ENCODE peak calls at places on chromosomes 1 and 21, in ten cellular contexts. C is pancreas, I is prostate gland, P is RWPE2, F is hepatocyte, L is cardiac muscle cell, V is right atrium auricular region, U is heart right ventricle, J is body of pancreas, O is heart left ventricle. X is an unnamed sample.

GRCh38 chr1:205226868-205227583 is 720 bp upstream of the TMCC2 start:
- DNase-seq in I (no peak), F (no peak), C (no peak), P (no peak), V (no peak), J (no peak), L (peak; percentile 48), O (no peak), U (no peak), X (no peak)

GRCh38 chr1:50368179-50369007 is 54.9 kb downstream of the DMRTA2 start:
- DNase-seq in U (peak; percentile 18), C (peak; percentile 80), O (no peak), F (peak; percentile 63), I (peak; percentile 20), V (no peak), L (peak; percentile 33), J (peak; percentile 63), P (no peak), X (no peak)

GRCh38 chr1:28249013-28249870 is 10.1 kb upstream of the SESN2 start:
- DNase-seq in V (no peak), C (peak; percentile 71), O (peak; percentile 78), P (no peak), J (peak; percentile 83), F (peak; percentile 63), I (peak; percentile 22), L (peak; percentile 77), U (peak; percentile 60), X (no peak)

GRCh38 chr1:186842547-186842946 is 13.8 kb downstream of the PLA2G4A start:
- DNase-seq in I (no peak), F (no peak), U (no peak), J (no peak), P (no peak), V (no peak), L (no peak), O (no peak), C (no peak), X (no peak)

GRCh38 chr1:210505601-210506564 is 177.2 kb downstream of the HHAT start:
- DNase-seq in U (peak; percentile 18), F (no peak), L (no peak), P (no peak), V (no peak), J (no peak), C (no peak), O (peak; percentile 25), I (no peak), X (no peak)

GRCh38 chr1:24981632-24982007 is 51.5 kb upstream of the RUNX3 start:
- DNase-seq in O (no peak), U (no peak), J (no peak), C (no peak), F (no peak), L (no peak), I (no peak), P (no peak), V (no peak), X (no peak)

GRCh38 chr1:61067446-61067845 is 14.9 kb upstream of the NFIA start:
- DNase-seq in P (no peak), U (no peak), L (no peak), I (no peak), V (no peak), O (no peak), J (no peak), F (no peak), C (no peak), X (no peak)

GRCh38 chr1:31529999-31530705 is 46.2 kb upstream of the TINAGL1 start:
- DNase-seq in C (no peak), I (no peak), F (no peak), J (no peak), O (no peak), L (no peak), U (no peak), P (no peak), V (no peak), X (no peak)

GRCh38 chr1:1678581-1679380 is 13.8 kb downstream of the SLC35E2B start:
- DNase-seq in U (no peak), J (peak; percentile 59), P (peak; percentile 38), I (no peak), V (no peak), L (no peak), C (peak; percentile 69), F (peak; percentile 72), O (no peak), X (peak; percentile 6)

GRCh38 chr21:28442624-28443023 is 550.1 kb downstream of the LTN1 start:
- DNase-seq in V (no peak), P (no peak), F (no peak), J (no peak), L (peak; percentile 61), O (no peak), C (no peak), I (no peak), U (no peak), X (no peak)

GRCh38 chr21:35853321-35853922 is 206.9 kb downstream of the SETD4 start:
- DNase-seq in U (no peak), P (no peak), J (no peak), I (no peak), V (no peak), L (no peak), F (no peak), C (no peak), O (no peak), X (no peak)

GRCh38 chr1:40625076-40625475 is 40.4 kb downstream of the RIMS3 start:
- DNase-seq in J (peak; percentile 72), U (peak; percentile 12), P (no peak), V (no peak), L (peak; percentile 19), F (peak; percentile 33), O (peak; percentile 52), I (no peak), C (peak; percentile 67), X (no peak)

GRCh38 chr1:230108580-230108979 is 41.5 kb downstream of the GALNT2 start:
- DNase-seq in V (no peak), J (no peak), L (no peak), O (no peak), C (no peak), U (no peak), F (no peak), I (no peak), P (no peak), X (no peak)

GRCh38 chr21:34743831-34744230 is 75.0 kb downstream of the CLIC6 start:
- DNase-seq in O (peak; percentile 41), L (peak; percentile 53), U (peak; percentile 6), C (no peak), I (peak; percentile 52), F (no peak), J (peak; percentile 24), V (peak; percentile 68), P (peak; percentile 78), X (peak; percentile 78)

GRCh38 chr1:104291156-104291555 is 541.5 kb downstream of the AMY1C start:
- DNase-seq in I (no peak), J (no peak), U (no peak), P (no peak), O (no peak), V (no peak), F (no peak), L (no peak), C (no peak), X (no peak)

GRCh38 chr1:156200062-156200461 is 6.2 kb downstream of the SLC25A44 start:
- DNase-seq in C (no peak), U (no peak), O (no peak), V (no peak), P (no peak), J (no peak), L (no peak), F (no peak), I (no peak), X (no peak)
- TF ChIP-seq CTCF in C (no peak), U (no peak), O (no peak), V (no peak), P (no peak), J (no peak), L (no peak), F (no peak), I (no peak), X (no peak)

DNA sequence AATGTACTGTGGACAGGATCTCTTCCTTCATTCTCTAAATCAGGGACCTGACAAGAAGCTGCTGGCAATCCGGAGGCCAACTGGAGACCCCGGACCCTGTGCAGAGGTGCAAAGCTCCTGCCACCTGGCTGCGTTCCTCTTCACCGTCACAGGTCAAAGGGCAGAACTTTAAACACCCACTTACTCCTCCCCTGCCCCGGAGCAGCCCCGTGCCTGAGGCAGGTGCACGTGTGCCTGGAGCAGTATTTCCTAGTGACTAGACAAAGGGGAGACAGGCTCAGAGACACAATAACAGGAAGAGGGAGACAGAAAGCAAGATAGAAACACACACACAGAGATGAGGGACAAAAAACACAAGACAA is 6.6 kb upstream of the PIGC start:
- DNase-seq in O (no peak), P (no peak), L (no peak), V (no peak), U (no peak), J (peak; percentile 39), C (peak; percentile 60), I (no peak), F (peak; percentile 62), X (no peak)
- H3K4me1 ChIP-seq in O (peaks cover 8% of the 10 kb centered on the region), P (peaks cover 12% of the 10 kb centered on the region), L (peaks cover 39% of the 10 kb centered on the region), V (peaks cover 13% of the 10 kb centered on the region), U (peaks cover 22% of the 10 kb centered on the region), J (peaks cover 51% of the 10 kb centered on the region), C (peaks cover 20% of the 10 kb centered on the region), I (no peaks in the 10 kb centered on the region), F (peaks cover 36% of the 10 kb centered on the region), X (no peaks in the 10 kb centered on the region)

DNA sequence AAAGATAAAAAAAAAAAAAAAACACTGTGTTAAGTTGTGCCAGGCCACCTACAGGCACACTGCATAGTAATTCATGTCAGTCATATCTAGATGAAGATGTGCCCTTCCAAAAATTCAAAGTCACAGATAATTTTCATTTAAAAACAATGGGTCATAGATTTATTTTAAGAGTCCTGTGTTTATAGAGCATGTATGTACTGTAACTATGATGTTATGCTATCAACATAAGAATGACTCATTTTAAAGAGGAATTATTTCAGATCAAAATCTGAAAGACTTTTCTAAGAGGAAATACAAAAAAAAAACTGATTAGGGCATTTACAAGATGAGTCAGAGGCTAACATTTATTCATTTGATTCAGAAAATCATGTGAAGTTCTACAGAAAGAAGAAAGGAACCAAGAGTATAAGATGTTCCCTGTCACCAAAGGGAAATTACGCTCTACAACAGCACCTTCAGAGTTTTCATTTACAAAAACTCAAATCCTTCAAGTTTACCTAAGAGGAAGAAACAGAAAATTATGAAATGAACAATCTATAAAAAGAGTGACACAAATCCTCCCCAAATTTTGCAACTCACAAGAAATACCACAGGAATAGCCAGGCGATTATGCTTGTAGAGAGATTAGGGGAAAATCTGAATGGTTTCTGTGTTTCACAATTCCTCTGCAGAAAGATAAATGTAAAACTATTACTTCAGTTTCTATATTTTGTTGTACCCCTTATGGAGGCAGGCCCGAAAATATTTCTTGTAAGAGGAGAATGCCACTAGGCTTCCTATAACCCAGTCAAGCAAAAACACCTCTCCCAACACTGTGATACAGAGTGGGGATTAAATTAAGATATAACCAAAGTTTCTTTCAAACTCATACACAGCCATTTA is 13.8 kb downstream of the TP53BP2 start:
- DNase-seq in J (no peak), V (no peak), I (no peak), P (no peak), C (no peak), L (peak; percentile 80), U (no peak), F (no peak), O (no peak), X (no peak)
- TF ChIP-seq CTCF in J (no peak), V (no peak), I (no peak), P (no peak), C (no peak), L (peak; percentile 5), U (no peak), F (no peak), O (no peak), X (no peak)

DNA sequence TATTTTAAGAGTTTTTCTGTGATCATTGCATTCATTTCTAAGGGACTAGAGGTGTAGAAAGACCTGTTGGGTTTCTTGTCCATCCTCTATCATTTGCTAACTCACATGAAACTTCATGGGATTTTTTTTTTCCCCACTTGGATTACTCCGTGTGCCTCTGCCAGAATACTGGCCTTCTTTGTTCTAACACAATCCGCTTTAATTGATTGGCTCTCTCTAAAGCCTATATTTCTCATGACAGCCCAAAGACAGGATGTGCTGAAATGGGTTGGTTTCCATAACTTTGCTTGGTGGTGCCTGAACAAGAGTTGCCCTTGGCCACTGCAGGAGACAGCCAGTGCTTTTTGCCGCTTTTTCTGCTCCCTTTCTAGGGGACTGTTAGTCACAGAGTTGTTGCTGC is 12.2 kb downstream of the CACHD1 start:
- DNase-seq in O (no peak), L (no peak), I (no peak), P (no peak), C (no peak), U (no peak), F (no peak), J (no peak), V (no peak), X (no peak)
- H3K4me1 ChIP-seq in O (peaks cover 32% of the 10 kb centered on the region), L (peaks cover 59% of the 10 kb centered on the region), I (no peaks in the 10 kb centered on the region), P (no peaks in the 10 kb centered on the region), C (peaks cover 17% of the 10 kb centered on the region), U (peaks cover 11% of the 10 kb centered on the region), F (peaks cover 59% of the 10 kb centered on the region), J (peaks cover 45% of the 10 kb centered on the region), V (peaks cover 17% of the 10 kb centered on the region), X (no peaks in the 10 kb centered on the region)